ENCODE peak calls at places on chromosome 21, in eight cellular contexts. One of them, this sample, is unnamed.

GRCh38 chr21:43360441-43361126 is 66.3 kb downstream of the SIK1 start:
- DNase-seq in prostate gland: no peak
- DNase-seq in BJ: no peak
- DNase-seq in body of pancreas: no peak
- DNase-seq in WTC11: no peak
- DNase-seq in CD8-positive, alpha-beta T cell: no peak
- DNase-seq in uterus: no peak
- DNase-seq in hepatocyte: no peak
- DNase-seq in this sample: no peak

GRCh38 chr21:44492572-44493385 is 37.5 kb downstream of the LRRC3 start:
- DNase-seq in prostate gland: no peak
- DNase-seq in BJ: no peak
- DNase-seq in body of pancreas: no peak
- DNase-seq in WTC11: no peak
- DNase-seq in CD8-positive, alpha-beta T cell: no peak
- DNase-seq in uterus: no peak
- DNase-seq in hepatocyte: no peak
- DNase-seq in this sample: no peak

GRCh38 chr21:35257413-35257812 is 208.3 kb upstream of the RUNX1 start:
- DNase-seq in prostate gland: peak; percentile 44
- DNase-seq in BJ: no peak
- DNase-seq in body of pancreas: peak; percentile 50
- DNase-seq in WTC11: no peak
- DNase-seq in CD8-positive, alpha-beta T cell: no peak
- DNase-seq in uterus: peak; percentile 32
- DNase-seq in hepatocyte: peak; percentile 62
- DNase-seq in this sample: peak; percentile 72

GRCh38 chr21:38747796-38748195 is 57.9 kb upstream of the ETS2 start:
- DNase-seq in prostate gland: no peak
- DNase-seq in BJ: no peak
- DNase-seq in body of pancreas: no peak
- DNase-seq in WTC11: no peak
- DNase-seq in CD8-positive, alpha-beta T cell: no peak
- DNase-seq in uterus: no peak
- DNase-seq in hepatocyte: no peak
- DNase-seq in this sample: no peak

GRCh38 chr21:18275740-18276139 is 31.1 kb downstream of the CHODL start:
- DNase-seq in prostate gland: no peak
- DNase-seq in BJ: no peak
- DNase-seq in body of pancreas: no peak
- DNase-seq in WTC11: no peak
- DNase-seq in CD8-positive, alpha-beta T cell: no peak
- DNase-seq in uterus: no peak
- DNase-seq in hepatocyte: no peak
- DNase-seq in this sample: no peak

GRCh38 chr21:27954806-27955205 is 987.9 kb upstream of the ADAMTS5 start:
- DNase-seq in prostate gland: no peak
- DNase-seq in BJ: peak; percentile 71
- DNase-seq in body of pancreas: no peak
- DNase-seq in WTC11: no peak
- DNase-seq in CD8-positive, alpha-beta T cell: no peak
- DNase-seq in uterus: no peak
- DNase-seq in hepatocyte: peak; percentile 8
- DNase-seq in this sample: no peak

GRCh38 chr21:43270800-43271261 is 102.0 kb downstream of the CRYAA start:
- DNase-seq in prostate gland: no peak
- DNase-seq in BJ: no peak
- DNase-seq in body of pancreas: no peak
- DNase-seq in WTC11: no peak
- DNase-seq in CD8-positive, alpha-beta T cell: no peak
- DNase-seq in uterus: no peak
- DNase-seq in hepatocyte: no peak
- DNase-seq in this sample: no peak

GRCh38 chr21:45931397-45931969 is 50.1 kb upstream of the COL6A1 start:
- DNase-seq in prostate gland: no peak
- DNase-seq in BJ: no peak
- DNase-seq in body of pancreas: no peak
- DNase-seq in WTC11: no peak
- DNase-seq in CD8-positive, alpha-beta T cell: no peak
- DNase-seq in uterus: no peak
- DNase-seq in hepatocyte: no peak
- DNase-seq in this sample: no peak

GRCh38 chr21:35395728-35396127 is 346.6 kb upstream of the RUNX1 start:
- DNase-seq in prostate gland: no peak
- DNase-seq in BJ: no peak
- DNase-seq in body of pancreas: no peak
- DNase-seq in WTC11: no peak
- DNase-seq in CD8-positive, alpha-beta T cell: no peak
- DNase-seq in uterus: no peak
- DNase-seq in hepatocyte: no peak
- DNase-seq in this sample: no peak

GRCh38 chr21:33078907-33079582 is 9.1 kb downstream of the OLIG1 start:
- DNase-seq in prostate gland: peak; percentile 29
- DNase-seq in BJ: no peak
- DNase-seq in body of pancreas: peak; percentile 22
- DNase-seq in WTC11: no peak
- DNase-seq in CD8-positive, alpha-beta T cell: peak; percentile 45
- DNase-seq in uterus: no peak
- DNase-seq in hepatocyte: peak; percentile 62
- DNase-seq in this sample: no peak
- TF ChIP-seq CTCF in prostate gland: no peak
- TF ChIP-seq CTCF in BJ: no peak
- TF ChIP-seq CTCF in body of pancreas: no peak
- TF ChIP-seq CTCF in WTC11: no peak
- TF ChIP-seq CTCF in CD8-positive, alpha-beta T cell: no peak
- TF ChIP-seq CTCF in uterus: no peak
- TF ChIP-seq CTCF in hepatocyte: no peak
- TF ChIP-seq CTCF in this sample: no peak

GRCh38 chr21:26845066-26845749 is at the start of gene ADAMTS1:
- DNase-seq in prostate gland: peak; percentile 68
- DNase-seq in BJ: no peak
- DNase-seq in body of pancreas: peak; percentile 84
- DNase-seq in WTC11: peak; percentile 88
- DNase-seq in CD8-positive, alpha-beta T cell: no peak
- DNase-seq in uterus: peak; percentile 97
- DNase-seq in hepatocyte: peak; percentile 95
- DNase-seq in this sample: peak; percentile 71
- TF ChIP-seq CTCF in prostate gland: no peak
- TF ChIP-seq CTCF in BJ: peak; percentile 33
- TF ChIP-seq CTCF in body of pancreas: no peak
- TF ChIP-seq CTCF in WTC11: no peak
- TF ChIP-seq CTCF in CD8-positive, alpha-beta T cell: no peak
- TF ChIP-seq CTCF in uterus: peak; percentile 8
- TF ChIP-seq CTCF in hepatocyte: peak; percentile 30
- TF ChIP-seq CTCF in this sample: no peak

GRCh38 chr21:30468912-30469812 is 11.0 kb downstream of the KRTAP19-1 start:
- DNase-seq in prostate gland: no peak
- DNase-seq in BJ: no peak
- DNase-seq in body of pancreas: no peak
- DNase-seq in WTC11: no peak
- DNase-seq in CD8-positive, alpha-beta T cell: no peak
- DNase-seq in uterus: no peak
- DNase-seq in hepatocyte: no peak
- DNase-seq in this sample: no peak

DNA sequence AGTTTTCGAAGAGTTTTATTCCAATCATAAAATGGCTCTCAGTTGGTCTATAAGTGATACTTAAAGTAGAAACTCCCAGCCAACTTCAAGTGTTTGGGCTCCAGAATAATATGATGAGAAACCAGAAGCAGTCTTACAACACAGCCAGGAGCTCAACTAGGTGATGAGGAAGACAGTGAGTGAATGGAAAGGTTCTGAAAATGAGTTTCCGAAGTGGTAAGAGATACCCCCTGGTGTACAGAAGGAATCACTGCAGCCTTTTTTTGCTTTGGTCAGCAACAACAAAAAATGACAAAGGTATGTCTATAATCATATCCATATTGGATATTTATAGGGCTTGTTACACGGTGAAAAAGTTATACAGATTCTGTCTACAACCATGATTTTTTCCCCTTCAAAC is 16.5 kb downstream of the KRTAP19-1 start:
- DNase-seq in prostate gland: no peak
- DNase-seq in BJ: no peak
- DNase-seq in body of pancreas: no peak
- DNase-seq in WTC11: no peak
- DNase-seq in CD8-positive, alpha-beta T cell: no peak
- DNase-seq in uterus: no peak
- DNase-seq in hepatocyte: peak; percentile 12
- DNase-seq in this sample: no peak
- TF ChIP-seq CTCF in prostate gland: no peak
- TF ChIP-seq CTCF in BJ: no peak
- TF ChIP-seq CTCF in body of pancreas: no peak
- TF ChIP-seq CTCF in WTC11: peak; percentile 66
- TF ChIP-seq CTCF in CD8-positive, alpha-beta T cell: no peak
- TF ChIP-seq CTCF in uterus: no peak
- TF ChIP-seq CTCF in hepatocyte: peak; percentile 42
- TF ChIP-seq CTCF in this sample: peak; percentile 22

GRCh38 chr21:36429672-36430546 is 44.7 kb downstream of the CHAF1B start:
- DNase-seq in prostate gland: peak; percentile 15
- DNase-seq in BJ: peak; percentile 95
- DNase-seq in body of pancreas: peak; percentile 39
- DNase-seq in WTC11: peak; percentile 47
- DNase-seq in CD8-positive, alpha-beta T cell: peak; percentile 68
- DNase-seq in uterus: peak; percentile 88
- DNase-seq in hepatocyte: peak; percentile 94
- DNase-seq in this sample: peak; percentile 84
- TF ChIP-seq CTCF in prostate gland: no peak
- TF ChIP-seq CTCF in BJ: peak; percentile 18
- TF ChIP-seq CTCF in body of pancreas: peak; percentile 28
- TF ChIP-seq CTCF in WTC11: no peak
- TF ChIP-seq CTCF in CD8-positive, alpha-beta T cell: no peak
- TF ChIP-seq CTCF in uterus: no peak
- TF ChIP-seq CTCF in hepatocyte: no peak
- TF ChIP-seq CTCF in this sample: no peak

GRCh38 chr21:40173833-40174232 is 306.6 kb downstream of the PCP4 start:
- DNase-seq in prostate gland: no peak
- DNase-seq in BJ: no peak
- DNase-seq in body of pancreas: no peak
- DNase-seq in WTC11: peak; percentile 26
- DNase-seq in CD8-positive, alpha-beta T cell: no peak
- DNase-seq in uterus: no peak
- DNase-seq in hepatocyte: no peak
- DNase-seq in this sample: no peak
- TF ChIP-seq CTCF in prostate gland: no peak
- TF ChIP-seq CTCF in BJ: no peak
- TF ChIP-seq CTCF in body of pancreas: no peak
- TF ChIP-seq CTCF in WTC11: no peak
- TF ChIP-seq CTCF in CD8-positive, alpha-beta T cell: no peak
- TF ChIP-seq CTCF in uterus: no peak
- TF ChIP-seq CTCF in hepatocyte: no peak
- TF ChIP-seq CTCF in this sample: no peak

GRCh38 chr21:20970691-20971090 is 27.5 kb upstream of the NCAM2 start:
- DNase-seq in prostate gland: no peak
- DNase-seq in BJ: no peak
- DNase-seq in body of pancreas: no peak
- DNase-seq in WTC11: no peak
- DNase-seq in CD8-positive, alpha-beta T cell: no peak
- DNase-seq in uterus: no peak
- DNase-seq in hepatocyte: no peak
- DNase-seq in this sample: no peak

GRCh38 chr21:20968391-20968790 is 29.8 kb upstream of the NCAM2 start:
- DNase-seq in prostate gland: no peak
- DNase-seq in BJ: no peak
- DNase-seq in body of pancreas: no peak
- DNase-seq in WTC11: no peak
- DNase-seq in CD8-positive, alpha-beta T cell: no peak
- DNase-seq in uterus: no peak
- DNase-seq in hepatocyte: no peak
- DNase-seq in this sample: no peak

DNA sequence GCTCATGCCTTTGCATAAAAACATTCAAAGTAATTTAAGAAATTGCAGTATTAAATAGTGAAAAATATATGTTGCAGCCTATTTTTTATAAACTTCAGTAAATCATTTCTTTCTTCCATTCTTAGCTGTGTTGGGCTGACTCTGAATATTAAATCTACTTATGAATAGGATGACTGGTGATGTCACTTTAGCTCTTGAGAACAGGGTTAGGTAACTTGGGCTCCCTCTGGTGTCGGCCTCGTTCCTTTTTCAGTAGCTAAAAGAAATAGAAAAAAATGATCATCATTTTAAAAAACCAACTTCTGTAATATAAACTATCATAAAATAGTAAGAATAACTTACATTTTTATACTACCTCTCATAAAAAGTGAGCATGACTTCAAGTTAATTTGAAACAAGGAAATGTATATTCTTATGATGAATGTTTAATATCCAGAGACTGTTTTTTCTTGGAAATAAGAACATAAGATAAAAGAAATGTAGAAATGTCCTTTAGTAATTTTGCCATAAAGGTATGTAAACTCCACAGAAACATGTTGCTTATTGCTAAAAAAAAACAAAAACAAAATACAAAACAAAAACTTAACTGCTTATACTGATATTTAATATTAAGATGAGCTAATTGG is 26.8 kb upstream of the NCAM2 start:
- DNase-seq in prostate gland: no peak
- DNase-seq in BJ: no peak
- DNase-seq in body of pancreas: peak; percentile 41
- DNase-seq in WTC11: peak; percentile 59
- DNase-seq in CD8-positive, alpha-beta T cell: no peak
- DNase-seq in uterus: no peak
- DNase-seq in hepatocyte: peak; percentile 81
- DNase-seq in this sample: no peak
- TF ChIP-seq CTCF in prostate gland: no peak
- TF ChIP-seq CTCF in BJ: peak; percentile 33
- TF ChIP-seq CTCF in body of pancreas: peak; percentile 21
- TF ChIP-seq CTCF in WTC11: no peak
- TF ChIP-seq CTCF in CD8-positive, alpha-beta T cell: no peak
- TF ChIP-seq CTCF in uterus: peak; percentile 17
- TF ChIP-seq CTCF in hepatocyte: peak; percentile 79
- TF ChIP-seq CTCF in this sample: no peak